ENCODE peak calls at places on chromosomes 4 and X, in five cellular contexts. B is OCI-LY7, U is GM12878, I is hepatocyte, X is neural progenitor cell. L is an unnamed sample. For H3K9me3, the result is how much of the 10 kb centered on the place peaks cover.

GRCh38 chr4:16684083-16684482 is 214.4 kb downstream of the LDB2 start:
- DNase-seq in B (no peak), U (no peak), I (peak), X (no peak), L (peak)

GRCh38 chr4:18214656-18215055 is 193.1 kb upstream of the LCORL start:
- DNase-seq in B (no peak), U (no peak), I (peak), X (no peak), L (no peak)

GRCh38 chr4:54586343-54586953 is 71.3 kb upstream of the KIT start:
- DNase-seq in B (no peak), U (no peak), I (peak), X (no peak), L (peak)

GRCh38 chrX:154136627-154137161 is 7.3 kb upstream of the OPN1LW start:
- DNase-seq in B (peak), U (no peak), I (peak), X (peak), L (peak)

GRCh38 chr4:81030617-81031388 is at the start of gene BMP3:
- DNase-seq in B (peak), U (no peak), I (peak), X (peak), L (peak)

GRCh38 chr4:169665039-169665732 is 44.8 kb downstream of the CLCN3 start:
- DNase-seq in B (no peak), U (no peak), I (no peak), X (no peak), L (no peak)

GRCh38 chr4:5370286-5370685 is 319.0 kb downstream of the STK32B start:
- DNase-seq in B (no peak), U (no peak), I (no peak), X (no peak), L (peak)

GRCh38 chr4:89708903-89709361 is 128.0 kb downstream of the SNCA start:
- DNase-seq in B (no peak), U (no peak), I (peak), X (no peak), L (peak)

GRCh38 chr4:7408166-7408565 is 26.6 kb downstream of the PSAPL1 start:
- DNase-seq in B (no peak), U (no peak), I (no peak), X (no peak), L (no peak)

GRCh38 chr4:165872443-165873297 is at the start of gene TLL1:
- DNase-seq in B (no peak), U (no peak), I (peak), X (peak), L (peak)

GRCh38 chr4:11301075-11301660 is 127.5 kb downstream of the HS3ST1 start:
- DNase-seq in B (no peak), U (no peak), I (peak), X (no peak), L (no peak)

GRCh38 chr4:139978692-139979091 is 175.3 kb downstream of the MAML3 start:
- DNase-seq in B (peak), U (peak), I (no peak), X (no peak), L (no peak)

GRCh38 chr4:1565598-1566295 is 118.4 kb downstream of the FAM53A start:
- DNase-seq in B (no peak), U (no peak), I (no peak), X (no peak), L (no peak)

GRCh38 chr4:47471064-47471463 is 7.6 kb upstream of the COMMD8 start:
- DNase-seq in B (no peak), U (no peak), I (no peak), X (no peak), L (peak)

GRCh38 chrX:20211261-20211786 is 55.4 kb downstream of the RPS6KA3 start:
- DNase-seq in B (no peak), U (no peak), I (no peak), X (no peak), L (no peak)

GRCh38 chrX:72061091-72061490 is 70.6 kb downstream of the RTL5 start:
- DNase-seq in B (no peak), U (no peak), I (no peak), X (no peak), L (peak)

GRCh38 chrX:63350551-63350950 is 581 bp downstream of the SPIN4 start:
- DNase-seq in B (peak), U (peak), I (peak), X (peak), L (peak)

GRCh38 chr4:26613735-26614134 is 29.9 kb downstream of the TBC1D19 start:
- DNase-seq in B (no peak), U (no peak), I (no peak), X (no peak), L (no peak)
- H3K4me2 ChIP-seq in B (peak), U (no peak), I (no peak), X (no peak), L (no peak)

DNA sequence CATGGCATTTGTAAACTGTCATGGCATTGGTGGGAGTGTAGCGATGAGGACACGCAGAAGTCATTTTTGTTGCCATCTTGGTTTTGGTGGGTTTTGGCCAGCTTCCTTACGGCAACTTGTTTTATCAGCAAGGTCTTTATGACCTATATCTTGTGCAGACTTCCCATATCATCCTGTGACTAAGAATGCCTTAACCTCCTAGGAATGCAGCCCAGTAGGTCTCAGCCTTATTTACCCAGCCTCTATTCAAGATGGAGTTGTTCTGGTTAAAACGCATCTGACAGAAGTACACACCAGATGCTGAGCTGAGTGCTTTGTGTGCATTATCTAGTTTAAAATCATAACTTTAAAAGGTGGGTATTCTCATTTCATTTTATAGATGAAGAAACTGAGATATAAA is 268.8 kb upstream of the GALNT7 start:
- DNase-seq in B (no peak), U (no peak), I (no peak), X (no peak), L (no peak)
- H3K9me3 ChIP-seq in B (under half), U (under half), I (under half), X (under half), L (under half)

GRCh38 chr4:67522851-67523671 is 22.2 kb downstream of the CENPC start:
- DNase-seq in B (no peak), U (no peak), I (no peak), X (no peak), L (peak)
- H3K4me2 ChIP-seq in B (no peak), U (no peak), I (no peak), X (no peak), L (no peak)

GRCh38 chr4:14151099-14151498 is 523.6 kb upstream of the BOD1L1 start:
- DNase-seq in B (no peak), U (no peak), I (no peak), X (no peak), L (no peak)

GRCh38 chr4:14152834-14153519 is 525.5 kb upstream of the BOD1L1 start:
- DNase-seq in B (no peak), U (no peak), I (no peak), X (no peak), L (no peak)

GRCh38 chr4:14143892-14144291 is 516.4 kb upstream of the BOD1L1 start:
- DNase-seq in B (peak), U (no peak), I (no peak), X (no peak), L (no peak)

DNA sequence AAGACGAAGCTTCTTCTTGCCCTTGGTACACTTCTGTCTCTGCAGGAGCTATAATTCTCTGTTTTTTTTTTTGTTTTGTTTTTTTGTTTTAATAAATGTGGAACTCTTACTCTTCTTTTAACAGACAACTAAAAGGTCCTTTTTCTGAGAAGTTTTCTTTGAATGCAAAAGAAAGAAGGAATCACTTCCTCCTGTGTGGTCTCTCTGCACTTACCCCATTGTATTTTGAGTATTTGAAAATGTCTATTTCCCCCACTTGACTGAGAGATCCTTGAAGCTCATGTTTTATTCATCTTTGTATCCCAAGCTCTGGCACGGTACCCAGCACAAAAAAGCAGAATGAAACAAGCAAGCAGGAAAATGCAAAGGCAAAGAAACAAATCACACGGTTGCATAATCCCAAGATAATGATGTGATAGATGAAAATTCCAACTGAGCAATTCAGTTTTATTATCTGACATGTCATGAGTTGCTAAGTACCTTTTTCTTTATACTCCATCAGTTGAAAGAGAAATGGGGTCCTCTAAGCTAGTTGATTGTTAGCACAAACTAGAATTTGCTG is 522.0 kb upstream of the BOD1L1 start:
- DNase-seq in B (no peak), U (no peak), I (no peak), X (no peak), L (no peak)
- H3K9me3 ChIP-seq in B (under half), U (under half), I (under half), X (under half), L (under half)

GRCh38 chr4:24104173-24104572 is 214.3 kb upstream of the PPARGC1A start:
- DNase-seq in B (no peak), U (no peak), I (no peak), X (no peak), L (peak)

GRCh38 chr4:24103434-24104168 is 213.8 kb upstream of the PPARGC1A start:
- DNase-seq in B (no peak), U (no peak), I (no peak), X (no peak), L (peak)

GRCh38 chr4:24102621-24103020 is 212.8 kb upstream of the PPARGC1A start:
- DNase-seq in B (no peak), U (no peak), I (no peak), X (no peak), L (no peak)

DNA sequence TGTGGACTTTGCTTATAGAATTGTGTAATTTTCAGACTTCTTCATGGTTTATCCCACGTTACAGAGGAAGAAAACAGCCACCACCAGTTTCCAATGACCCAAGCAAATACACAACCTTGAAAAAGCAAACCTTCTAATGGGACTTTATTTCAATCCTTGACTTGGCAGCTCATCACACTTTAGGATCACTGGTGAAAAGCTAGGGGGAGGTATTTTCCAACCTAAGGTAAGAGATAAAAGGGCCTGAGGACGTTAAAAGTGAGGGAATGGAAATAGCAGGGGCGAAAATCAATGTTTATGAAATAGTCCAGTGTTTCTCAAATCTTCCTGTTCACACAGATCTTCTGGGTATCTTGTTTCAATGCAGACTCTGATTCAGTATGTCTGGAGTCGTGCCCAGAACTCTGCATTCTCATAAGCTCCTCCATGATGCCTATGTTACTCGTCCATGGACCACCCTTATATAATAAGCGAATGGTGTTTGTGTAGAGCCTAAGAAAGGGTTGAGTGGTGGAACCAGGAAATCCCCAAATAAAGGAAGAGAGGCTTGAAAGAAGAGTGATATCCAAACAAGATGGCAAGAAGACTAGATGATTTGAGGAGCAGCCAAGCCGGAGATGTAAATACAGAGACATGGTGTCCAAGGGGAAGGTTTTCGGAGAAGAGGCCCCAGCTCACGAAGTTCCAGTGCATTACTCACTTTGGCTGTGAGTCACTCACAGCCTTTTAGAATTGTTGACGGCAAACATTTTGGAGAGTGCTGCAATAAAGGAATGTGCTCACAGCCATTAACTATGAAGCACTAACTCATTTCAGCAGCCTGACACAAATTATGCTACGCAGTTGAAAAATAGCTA is 215.6 kb upstream of the PPARGC1A start:
- DNase-seq in B (no peak), U (no peak), I (peak), X (no peak), L (peak)
- H3K4me2 ChIP-seq in B (no peak), U (no peak), I (no peak), X (no peak), L (peak)

GRCh38 chrX:95733426-95733825 is 951.2 kb upstream of the DIAPH2 start:
- DNase-seq in B (no peak), U (no peak), I (no peak), X (peak), L (no peak)
- H3K9me3 ChIP-seq in B (under half), U (under half), I (under half), X (under half), L (under half)

DNA sequence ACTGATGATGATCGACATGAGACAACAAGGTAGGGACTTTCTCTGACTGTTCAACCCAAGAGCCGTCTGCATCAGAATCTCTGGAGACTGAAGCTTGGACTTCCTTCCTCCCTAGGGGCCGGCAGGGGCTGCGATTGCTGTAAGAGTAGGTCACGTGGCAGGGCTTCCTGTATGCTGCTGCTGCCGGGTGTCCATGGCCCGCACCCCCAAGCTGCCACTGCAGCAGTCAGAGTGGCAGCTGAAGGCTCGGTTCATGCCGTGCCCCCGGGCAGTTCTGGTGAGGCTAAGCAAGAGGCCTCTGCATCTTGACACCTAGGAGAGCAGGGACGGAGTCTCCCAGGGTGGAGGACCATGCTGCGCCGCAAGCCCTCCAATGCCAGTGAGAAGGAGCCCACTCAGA is at the start of gene SASH3:
- DNase-seq in B (peak), U (no peak), I (no peak), X (no peak), L (no peak)
- H3K4me2 ChIP-seq in B (peak), U (peak), I (no peak), X (no peak), L (no peak)